ENCODE peak calls at places on chromosomes 16 and 17, in nine cellular contexts. U, I, K, V, P, O, T, D and C are unnamed samples.

GRCh38 chr17:17739388-17740066 is 58.3 kb downstream of the RAI1 start:
- DNase-seq in U (peak; percentile 61), I (no peak), K (peak; percentile 51), V (peak; percentile 46), P (no peak), O (peak; percentile 78), T (no peak), D (no peak), C (no peak)

GRCh38 chr17:61410100-61410551 is 10.5 kb downstream of the TBX2 start:
- DNase-seq in U (no peak), I (no peak), K (no peak), V (no peak), P (peak; percentile 46), O (peak; percentile 63), T (no peak), D (no peak), C (no peak)

GRCh38 chr17:65228734-65229390 is 91.7 kb downstream of the RGS9 start:
- DNase-seq in U (no peak), I (peak; percentile 7), K (peak; percentile 93), V (no peak), P (no peak), O (no peak), T (no peak), D (no peak), C (no peak)

GRCh38 chr16:76940251-76940650 is 250.7 kb upstream of the MON1B start:
- DNase-seq in U (no peak), I (no peak), K (no peak), V (no peak), P (no peak), O (no peak), T (no peak), D (no peak), C (no peak)

GRCh38 chr16:62254847-62255246 is 218.6 kb upstream of the CDH8 start:
- DNase-seq in U (no peak), I (no peak), K (no peak), V (no peak), P (no peak), O (no peak), T (no peak), D (no peak), C (no peak)

GRCh38 chr17:64331946-64332493 is 58.6 kb downstream of the PECAM1 start:
- DNase-seq in U (no peak), I (no peak), K (peak; percentile 82), V (no peak), P (no peak), O (peak; percentile 77), T (peak; percentile 76), D (no peak), C (peak; percentile 84)

GRCh38 chr17:32370426-32370825 is 20.5 kb downstream of the ZNF207 start:
- DNase-seq in U (no peak), I (no peak), K (no peak), V (no peak), P (no peak), O (no peak), T (no peak), D (no peak), C (no peak)

GRCh38 chr17:61307905-61308886 is 91.4 kb upstream of the TBX2 start:
- DNase-seq in U (no peak), I (no peak), K (peak; percentile 91), V (no peak), P (no peak), O (peak; percentile 38), T (no peak), D (no peak), C (no peak)

GRCh38 chr17:79538291-79538690 is 72.6 kb downstream of the RBFOX3 start:
- DNase-seq in U (no peak), I (no peak), K (no peak), V (no peak), P (peak; percentile 3), O (no peak), T (no peak), D (no peak), C (no peak)

GRCh38 chr17:67245694-67246397 is 850 bp upstream of the HELZ start:
- DNase-seq in U (peak; percentile 56), I (peak; percentile 49), K (no peak), V (peak; percentile 62), P (peak; percentile 56), O (peak; percentile 36), T (peak; percentile 31), D (no peak), C (peak; percentile 11)

GRCh38 chr17:74514632-74515035 is 16.6 kb downstream of the CD300LB start:
- DNase-seq in U (no peak), I (no peak), K (no peak), V (no peak), P (no peak), O (peak; percentile 54), T (no peak), D (no peak), C (no peak)

GRCh38 chr17:48909796-48910195 is 1.6 kb downstream of the UBE2Z start:
- DNase-seq in U (no peak), I (no peak), K (no peak), V (no peak), P (no peak), O (no peak), T (no peak), D (no peak), C (no peak)

DNA sequence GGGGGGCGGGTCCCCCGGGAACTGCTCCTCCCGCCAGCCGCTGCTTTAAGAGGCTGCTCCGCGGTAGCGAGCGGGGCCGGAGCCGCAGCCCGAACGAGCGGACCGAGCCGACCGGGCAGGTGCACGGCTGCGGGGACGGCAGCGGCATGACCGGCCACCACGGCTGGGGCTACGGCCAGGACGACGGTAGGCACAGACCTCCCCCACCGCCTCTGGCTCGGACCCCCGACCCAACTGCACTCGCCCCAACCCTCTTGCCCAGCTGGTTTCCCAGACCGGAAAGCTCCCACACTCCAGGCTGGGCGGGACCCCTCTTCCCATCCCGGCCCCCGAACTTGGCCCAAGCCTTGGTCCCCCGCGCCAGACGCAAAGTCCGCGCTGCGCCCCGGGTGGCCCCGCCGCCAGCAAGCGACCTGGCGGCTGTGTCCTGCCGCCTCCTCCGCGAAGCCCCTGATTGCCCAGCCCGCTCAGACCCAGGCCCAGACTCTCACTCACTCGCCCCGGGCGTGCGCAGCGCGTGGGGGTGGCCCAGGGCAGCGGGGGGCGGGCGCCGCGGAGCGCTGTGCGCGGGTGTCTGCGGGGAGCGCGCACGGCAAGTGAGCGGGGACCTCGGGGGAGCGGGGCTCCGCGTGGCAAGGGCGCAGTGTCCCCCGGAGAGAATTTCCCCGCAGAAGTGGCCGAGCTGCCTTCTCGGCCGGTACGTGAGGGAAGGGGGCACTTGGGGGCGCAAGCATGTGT is at the start of gene CA7:
- DNase-seq in U (no peak), I (no peak), K (no peak), V (no peak), P (no peak), O (peak; percentile 30), T (no peak), D (no peak), C (no peak)
- H3K27me3 ChIP-seq in U (peaks cover 20% of the 10 kb centered on the region), I (peaks cover 45% of the 10 kb centered on the region), K (peaks cover 81% of the 10 kb centered on the region), V (peaks cover 32% of the 10 kb centered on the region), P (no peaks in the 10 kb centered on the region), O (peaks cover 22% of the 10 kb centered on the region), T (peaks cover 21% of the 10 kb centered on the region), D (peaks cover 14% of the 10 kb centered on the region), C (peaks cover 37% of the 10 kb centered on the region)

DNA sequence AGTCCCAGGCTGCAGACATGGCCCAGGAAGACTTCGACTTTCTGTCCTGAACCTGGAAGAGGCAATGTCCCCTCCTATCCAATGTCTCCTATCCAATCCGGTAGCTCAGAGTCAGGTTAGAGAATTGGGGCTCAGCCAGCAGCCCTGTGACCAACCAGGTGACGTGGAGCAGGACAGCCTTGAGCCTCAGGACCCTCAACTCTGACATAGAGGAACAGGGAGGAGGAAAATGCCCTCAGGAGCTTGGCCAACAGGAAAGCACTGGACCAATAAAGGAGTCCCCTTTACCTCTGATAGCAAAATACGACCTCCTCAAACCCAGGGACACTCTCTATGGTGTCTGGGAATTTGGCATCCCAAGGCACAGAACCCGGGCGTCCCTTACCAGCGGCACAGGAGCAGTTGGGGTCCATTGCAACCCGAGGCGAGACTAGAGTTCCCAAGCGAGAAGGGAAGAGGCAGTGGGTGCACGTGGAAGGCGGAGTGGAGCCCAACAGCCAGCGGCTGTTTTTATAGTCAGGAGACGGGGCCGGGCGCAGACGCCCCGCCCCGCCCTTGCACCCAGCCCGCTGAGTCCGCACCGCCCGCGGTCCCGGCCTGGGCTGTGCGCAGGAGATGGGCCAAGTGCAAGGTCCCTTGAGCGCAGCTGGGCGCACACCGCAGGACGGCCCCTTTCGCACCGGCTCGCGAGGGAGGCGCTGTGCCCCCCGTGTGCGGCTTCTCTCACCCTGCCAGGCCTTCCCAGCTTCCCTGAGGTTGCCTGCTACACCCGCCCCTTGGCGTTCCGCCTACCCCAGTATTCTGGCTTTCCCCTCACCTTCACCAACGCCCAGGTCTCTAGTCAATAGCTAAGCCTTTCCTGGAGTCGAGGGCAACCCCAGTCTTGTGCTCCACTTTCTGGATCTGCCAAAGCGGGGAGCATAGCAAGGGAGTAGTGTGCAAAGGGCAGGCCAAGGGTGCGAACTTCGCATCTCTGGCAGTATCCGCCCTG is at the start of gene MT1G:
- DNase-seq in U (peak; percentile 80), I (no peak), K (peak; percentile 56), V (peak; percentile 74), P (peak; percentile 78), O (peak; percentile 59), T (peak; percentile 50), D (no peak), C (peak; percentile 64)
- H3K27me3 ChIP-seq in U (peaks cover 42% of the 10 kb centered on the region), I (no peaks in the 10 kb centered on the region), K (peaks cover 100% of the 10 kb centered on the region), V (peaks cover 88% of the 10 kb centered on the region), P (peaks cover 4% of the 10 kb centered on the region), O (peaks cover 10% of the 10 kb centered on the region), T (peaks cover 39% of the 10 kb centered on the region), D (peaks cover 81% of the 10 kb centered on the region), C (peaks cover 13% of the 10 kb centered on the region)

GRCh38 chr16:56094231-56094630 is 97.1 kb upstream of the GNAO1 start:
- DNase-seq in U (no peak), I (no peak), K (no peak), V (no peak), P (no peak), O (no peak), T (no peak), D (no peak), C (no peak)

GRCh38 chr16:56090076-56090475 is 101.2 kb upstream of the GNAO1 start:
- DNase-seq in U (no peak), I (no peak), K (no peak), V (no peak), P (no peak), O (no peak), T (no peak), D (no peak), C (no peak)

GRCh38 chr16:56087636-56088035 is 103.7 kb upstream of the GNAO1 start:
- DNase-seq in U (no peak), I (no peak), K (no peak), V (no peak), P (no peak), O (no peak), T (no peak), D (no peak), C (no peak)

GRCh38 chr16:56093055-56093454 is 98.2 kb upstream of the GNAO1 start:
- DNase-seq in U (no peak), I (peak; percentile 7), K (no peak), V (no peak), P (no peak), O (no peak), T (no peak), D (no peak), C (no peak)
- H3K27me3 ChIP-seq in U (no peaks in the 10 kb centered on the region), I (no peaks in the 10 kb centered on the region), K (no peaks in the 10 kb centered on the region), V (no peaks in the 10 kb centered on the region), P (no peaks in the 10 kb centered on the region), O (no peaks in the 10 kb centered on the region), T (no peaks in the 10 kb centered on the region), D (no peaks in the 10 kb centered on the region), C (no peaks in the 10 kb centered on the region)

DNA sequence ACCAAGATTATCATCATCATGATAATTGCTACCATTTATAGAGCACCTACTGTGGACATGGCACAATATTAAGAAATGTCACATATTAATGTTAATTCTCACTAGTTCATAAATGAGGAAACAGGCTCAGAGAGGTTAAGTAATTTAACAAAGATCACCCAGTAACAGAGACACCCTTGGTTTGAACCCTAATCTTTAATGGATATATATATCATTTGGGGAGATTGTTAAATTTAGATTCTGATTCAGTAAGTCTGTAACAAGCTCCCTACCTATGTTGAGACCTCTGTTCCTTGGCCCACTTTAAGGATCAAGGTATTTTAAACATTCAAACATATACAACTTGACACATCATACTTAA is 804 bp upstream of the TMEM100 start:
- DNase-seq in U (no peak), I (no peak), K (no peak), V (no peak), P (no peak), O (no peak), T (no peak), D (no peak), C (no peak)
- H3K27me3 ChIP-seq in U (no peaks in the 10 kb centered on the region), I (peaks cover 51% of the 10 kb centered on the region), K (no peaks in the 10 kb centered on the region), V (peaks cover 6% of the 10 kb centered on the region), P (no peaks in the 10 kb centered on the region), O (no peaks in the 10 kb centered on the region), T (no peaks in the 10 kb centered on the region), D (no peaks in the 10 kb centered on the region), C (no peaks in the 10 kb centered on the region)